ENCODE peak calls at places on chromosomes 1 and 21, in four cellular contexts. I is adrenal gland, Z is mucosa of descending colon, E is MM.1S. G is an unnamed sample.

GRCh38 chr1:100950311-100950710 is 54.4 kb downstream of the SLC30A7 start:
- DNase-seq in I (no peak), E (no peak), Z (no peak), G (no peak)

GRCh38 chr1:197392541-197392940 is 124.5 kb downstream of the CRB1 start:
- DNase-seq in Z (no peak), I (no peak), E (no peak), G (no peak)

GRCh38 chr1:15837931-15838330 is 9.6 kb upstream of the SPEN start:
- DNase-seq in E (no peak), I (peak; percentile 14), Z (no peak), G (no peak)

GRCh38 chr1:48214820-48215219 is 7.7 kb upstream of the SLC5A9 start:
- DNase-seq in Z (peak; percentile 34), E (no peak), I (no peak), G (no peak)

GRCh38 chr1:75811211-75811981 is 14.7 kb downstream of the MSH4 start:
- DNase-seq in Z (no peak), I (no peak), E (no peak), G (no peak)

GRCh38 chr1:161013104-161013590 is 7.8 kb downstream of the F11R start:
- DNase-seq in E (no peak), Z (no peak), I (no peak), G (no peak)

GRCh38 chr1:94095112-94095637 is 25.8 kb downstream of the ABCA4 start:
- DNase-seq in Z (peak; percentile 48), E (no peak), I (peak; percentile 63), G (peak; percentile 100)

GRCh38 chr1:96472471-96472870 is 249.1 kb upstream of the PTBP2 start:
- DNase-seq in E (no peak), Z (no peak), I (no peak), G (peak; percentile 80)

GRCh38 chr1:234755449-234755863 is 145.5 kb upstream of the IRF2BP2 start:
- DNase-seq in I (peak; percentile 94), E (no peak), Z (peak; percentile 79), G (no peak)

GRCh38 chr1:235631816-235632215 is 17.8 kb downstream of the GNG4 start:
- DNase-seq in Z (no peak), I (no peak), E (no peak), G (no peak)

GRCh38 chr1:243394610-243395490 is 139.0 kb downstream of the SDCCAG8 start:
- DNase-seq in I (no peak), Z (no peak), E (no peak), G (no peak)

GRCh38 chr1:231628207-231628876 is 1.8 kb downstream of the DISC1 start:
- DNase-seq in Z (no peak), I (no peak), E (no peak), G (no peak)

GRCh38 chr1:23198373-23198772 is 18.9 kb downstream of the HTR1D start:
- DNase-seq in E (no peak), Z (no peak), I (no peak), G (peak; percentile 87)

GRCh38 chr1:115727706-115728249 is 40.7 kb downstream of the CASQ2 start:
- DNase-seq in I (peak; percentile 49), Z (peak; percentile 52), E (no peak), G (peak; percentile 57)

GRCh38 chr1:38038836-38039235 is 7.8 kb downstream of the POU3F1 start:
- DNase-seq in I (no peak), Z (no peak), E (no peak), G (no peak)

GRCh38 chr1:46556822-46557221 is 5.4 kb upstream of the KNCN start:
- DNase-seq in Z (no peak), E (no peak), I (no peak), G (no peak)

GRCh38 chr1:8169364-8170058 is 143.4 kb upstream of the ERRFI1 start:
- DNase-seq in E (peak; percentile 85), I (peak; percentile 56), Z (peak; percentile 84), G (peak; percentile 78)

GRCh38 chr1:44313265-44313918 is 41.7 kb downstream of the ERI3 start:
- DNase-seq in E (no peak), I (no peak), Z (no peak), G (no peak)

GRCh38 chr1:41919764-41920397 is 1.2 kb upstream of the HIVEP3 start:
- DNase-seq in E (peak; percentile 85), I (peak; percentile 35), Z (peak; percentile 42), G (no peak)

GRCh38 chr1:192805832-192806323 is 3.0 kb upstream of the RGS2 start:
- DNase-seq in Z (peak; percentile 55), I (no peak), E (peak; percentile 69), G (peak; percentile 88)

GRCh38 chr1:25922633-25923567 is 16.7 kb upstream of the STMN1 start:
- DNase-seq in E (no peak), Z (peak; percentile 34), I (peak; percentile 41), G (no peak)

GRCh38 chr21:28615276-28615675 is 377.4 kb downstream of the LTN1 start:
- DNase-seq in Z (no peak), E (no peak), I (no peak), G (peak; percentile 75)

GRCh38 chr1:68229927-68230812 is 2.2 kb downstream of the WLS start:
- DNase-seq in I (no peak), Z (no peak), E (no peak), G (no peak)

GRCh38 chr1:220528679-220529529 is 968 bp downstream of the MARK1 start:
- DNase-seq in Z (peak; percentile 14), I (peak; percentile 25), E (no peak), G (no peak)

GRCh38 chr1:86871001-86871400 is 42.9 kb downstream of the SELENOF start:
- DNase-seq in E (no peak), I (no peak), Z (no peak), G (no peak)

GRCh38 chr1:159980076-159980475 is 26.0 kb upstream of the SLAMF9 start:
- DNase-seq in I (no peak), Z (no peak), E (no peak), G (no peak)

DNA sequence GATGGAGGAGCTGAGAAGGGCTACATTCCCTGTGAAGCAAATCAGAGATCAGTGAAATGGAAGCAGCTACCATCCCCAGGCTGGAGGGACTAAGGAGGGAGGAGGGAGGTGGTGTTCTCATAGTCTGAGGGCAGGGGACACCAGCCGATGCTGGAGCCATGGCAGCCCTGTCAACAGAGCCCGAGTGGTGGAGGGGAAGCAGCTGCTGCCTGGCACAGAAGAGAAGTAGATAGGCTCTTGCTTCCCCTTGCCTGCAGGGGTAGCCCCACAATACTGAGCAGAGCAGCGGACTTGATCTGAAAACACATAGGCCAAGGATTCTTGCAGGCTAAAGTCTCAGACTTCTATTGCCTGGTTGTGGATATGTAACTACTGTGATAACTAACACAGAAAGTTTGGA is 255.1 kb downstream of the FGGY start:
- DNase-seq in Z (no peak), I (no peak), E (no peak), G (no peak)
- TF ChIP-seq CTCF in Z (no peak), I (no peak), E (no peak), G (no peak)

DNA sequence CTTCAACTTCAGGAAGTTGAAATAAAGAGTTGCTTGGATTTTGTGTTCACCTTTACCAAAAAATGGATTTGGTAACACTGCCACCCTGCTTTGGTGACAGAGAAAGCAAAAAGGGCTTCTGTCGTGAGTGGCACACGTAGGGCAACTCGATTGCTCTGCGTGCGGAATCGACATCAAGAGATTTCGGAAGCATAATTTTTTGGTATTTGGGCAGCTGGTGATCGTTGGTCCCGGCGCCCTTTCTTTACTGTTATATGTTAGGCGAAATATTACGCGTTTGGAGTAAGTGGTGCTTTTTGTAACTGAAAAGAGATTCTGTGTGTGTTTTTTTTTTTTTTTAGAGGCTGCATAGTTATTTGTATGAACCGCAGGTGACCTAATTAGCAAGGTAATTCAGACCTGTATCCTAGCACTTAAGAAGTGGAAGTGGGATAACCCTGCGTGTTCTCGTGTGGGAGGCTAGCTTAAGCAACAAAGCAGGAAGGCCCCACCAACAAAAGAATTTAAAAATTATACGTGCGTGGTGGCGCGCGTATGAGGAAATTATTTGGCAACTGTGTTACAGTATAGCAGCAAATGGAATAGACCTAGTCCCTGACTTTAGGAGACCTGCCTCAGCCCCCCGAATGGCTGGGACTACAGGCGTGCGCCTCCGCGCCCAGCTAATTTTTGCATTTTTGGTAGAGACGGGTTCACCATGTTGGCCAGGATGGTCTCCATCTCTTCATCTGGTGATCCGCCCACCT is at the start of gene RNU11:
- DNase-seq in Z (peak; percentile 94), I (peak; percentile 93), E (peak; percentile 96), G (peak; percentile 96)
- TF ChIP-seq CTCF in Z (no peak), I (peak; percentile 11), E (no peak), G (peak; percentile 18)

GRCh38 chr1:201214886-201215285 is 24.3 kb downstream of the IGFN1 start:
- DNase-seq in E (no peak), Z (no peak), I (no peak), G (no peak)

GRCh38 chr1:201215531-201216357 is 25.1 kb downstream of the IGFN1 start:
- DNase-seq in I (no peak), Z (no peak), E (no peak), G (no peak)

GRCh38 chr1:201213926-201214325 is 23.3 kb downstream of the IGFN1 start:
- DNase-seq in Z (no peak), E (no peak), I (no peak), G (no peak)

GRCh38 chr1:201213106-201213770 is 22.6 kb downstream of the IGFN1 start:
- DNase-seq in Z (no peak), E (no peak), I (no peak), G (no peak)

DNA sequence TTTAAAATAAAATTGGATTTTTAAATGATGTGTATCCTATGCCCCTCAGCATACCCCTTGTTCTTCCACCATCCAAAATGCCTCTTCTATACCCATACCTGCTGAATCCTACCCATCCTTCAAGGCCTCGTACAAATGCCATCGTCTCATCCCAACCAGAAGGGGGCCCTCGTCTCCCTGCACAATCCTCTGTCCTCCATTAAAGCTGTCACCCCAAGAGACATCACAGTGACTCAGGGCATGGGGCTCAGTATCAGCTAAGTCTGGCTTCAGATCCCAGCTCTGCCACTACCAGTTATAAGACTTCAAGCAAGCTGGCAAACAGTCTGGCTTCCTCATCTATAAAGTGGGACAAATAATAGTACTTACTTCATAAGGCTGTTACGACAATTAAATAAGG is 23.8 kb downstream of the IGFN1 start:
- DNase-seq in Z (no peak), I (no peak), E (no peak), G (no peak)
- TF ChIP-seq CTCF in Z (no peak), I (no peak), E (no peak), G (no peak)

GRCh38 chr1:2584822-2585317 is 1.7 kb upstream of the PRXL2B start:
- DNase-seq in E (no peak), Z (no peak), I (no peak), G (no peak)

GRCh38 chr1:2587071-2587859 is 688 bp downstream of the PRXL2B start:
- DNase-seq in Z (peak; percentile 58), I (peak; percentile 63), E (peak; percentile 11), G (no peak)

GRCh38 chr1:2583871-2584341 is 2.7 kb upstream of the PRXL2B start:
- DNase-seq in E (no peak), Z (peak; percentile 54), I (no peak), G (no peak)

GRCh38 chr1:2586154-2587070 is at the start of gene PRXL2B:
- DNase-seq in E (peak; percentile 97), Z (peak; percentile 99), I (peak; percentile 99), G (peak; percentile 97)

DNA sequence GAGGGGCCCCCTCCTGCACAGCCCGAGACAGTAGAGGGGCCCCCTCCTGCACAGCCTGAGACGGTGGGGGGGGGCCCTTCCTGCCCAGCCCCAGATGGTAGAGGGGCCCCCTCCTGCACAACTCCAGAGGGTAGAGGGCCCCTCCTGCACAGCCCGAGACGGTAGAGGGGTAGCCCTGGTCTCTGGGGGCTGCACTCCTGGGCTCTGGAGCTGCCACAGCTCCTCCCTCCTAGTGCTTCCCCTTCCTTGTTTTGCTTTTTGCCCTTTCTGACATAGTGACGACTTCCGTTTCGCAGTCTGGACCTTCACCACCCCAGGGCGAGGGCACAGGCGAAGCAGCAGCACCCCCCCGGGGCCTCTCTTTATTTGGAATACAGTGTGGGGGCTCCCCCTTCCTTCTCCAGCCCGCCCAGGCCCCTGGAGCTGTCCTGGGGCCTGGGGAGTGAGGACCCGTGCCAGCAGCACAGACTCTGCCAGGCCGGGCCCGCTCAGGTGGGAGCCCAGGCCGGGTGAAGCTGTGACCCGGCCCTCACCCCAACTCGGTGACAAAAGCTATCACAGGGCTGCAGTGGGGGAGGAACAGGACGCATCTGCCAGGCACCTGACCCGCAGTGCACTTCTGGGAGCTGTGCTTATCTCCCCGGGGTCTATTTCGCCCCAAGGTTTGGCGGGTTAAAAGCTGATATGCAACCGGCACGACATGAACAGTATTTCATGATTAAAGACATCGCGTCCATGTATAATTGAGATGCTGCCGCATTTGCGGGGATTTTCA is 1.1 kb upstream of the PRXL2B start:
- DNase-seq in E (peak; percentile 68), Z (peak; percentile 90), I (peak; percentile 81), G (no peak)
- TF ChIP-seq CTCF in E (no peak), Z (no peak), I (no peak), G (no peak)